ENCODE peak calls at places on chromosomes 12 and 14, in seven cellular contexts. W is left ventricle myocardium inferior; L is lower lobe of right lung; J is A549; G is neural progenitor cell; I is CD4-positive, CD25-positive, alpha-beta regulatory T cell; T is CD4-positive, alpha-beta T cell. Q is an unnamed sample.

GRCh38 chr12:105769486-105769885 is 369.3 kb downstream of the NUAK1 start:
- DNase-seq in W (no peak), L (no peak), J (no peak), G (no peak), I (no peak), T (no peak), Q (no peak)

GRCh38 chr12:116370004-116370404 is 92.5 kb upstream of the MED13L start:
- DNase-seq in W (no peak), L (no peak), J (peak), G (no peak), I (no peak), T (no peak), Q (no peak)

GRCh38 chr12:65602579-65603295 is 221.5 kb upstream of the HMGA2 start:
- DNase-seq in W (peak), L (peak), J (peak), G (peak), I (no peak), T (no peak), Q (peak)

GRCh38 chr12:104358353-104359003 is 54.9 kb downstream of the EID3 start:
- DNase-seq in W (peak), L (peak), J (peak), G (peak), I (peak), T (peak), Q (no peak)

GRCh38 chr14:35390577-35391387 is 13.8 kb downstream of the NFKBIA start:
- DNase-seq in W (peak), L (no peak), J (no peak), G (no peak), I (no peak), T (no peak), Q (no peak)

GRCh38 chr14:75418779-75419768 is 8.7 kb upstream of the JDP2 start:
- DNase-seq in W (no peak), L (peak), J (peak), G (peak), I (no peak), T (no peak), Q (no peak)

GRCh38 chr12:125140918-125141573 is 75.8 kb downstream of the AACS start:
- DNase-seq in W (no peak), L (no peak), J (peak), G (no peak), I (no peak), T (no peak), Q (peak)

GRCh38 chr12:130770413-130771028 is 54.4 kb upstream of the RIMBP2 start:
- DNase-seq in W (no peak), L (no peak), J (no peak), G (no peak), I (no peak), T (no peak), Q (no peak)

GRCh38 chr12:127773520-127773919 is 493.4 kb upstream of the TMEM132C start:
- DNase-seq in W (no peak), L (no peak), J (peak), G (peak), I (no peak), T (no peak), Q (no peak)

GRCh38 chr14:99509871-99510555 is 28.8 kb downstream of the CCNK start:
- DNase-seq in W (no peak), L (no peak), J (no peak), G (no peak), I (no peak), T (no peak), Q (no peak)

GRCh38 chr12:111792155-111792876 is 25.6 kb downstream of the ALDH2 start:
- DNase-seq in W (peak), L (no peak), J (peak), G (no peak), I (no peak), T (no peak), Q (no peak)

GRCh38 chr12:110317921-110318320 is 36.9 kb downstream of the ATP2A2 start:
- DNase-seq in W (no peak), L (no peak), J (no peak), G (no peak), I (no peak), T (no peak), Q (no peak)

GRCh38 chr12:11653215-11653753 is 3.8 kb downstream of the ETV6 start:
- DNase-seq in W (no peak), L (no peak), J (no peak), G (no peak), I (no peak), T (peak), Q (no peak)

GRCh38 chr12:68263366-68263765 is 10.0 kb upstream of the IL22 start:
- DNase-seq in W (no peak), L (no peak), J (no peak), G (no peak), I (no peak), T (no peak), Q (no peak)

GRCh38 chr14:43983721-43984120 is 523.4 kb downstream of the FSCB start:
- DNase-seq in W (no peak), L (no peak), J (no peak), G (no peak), I (no peak), T (no peak), Q (no peak)

GRCh38 chr12:110661337-110661972 is 27.5 kb downstream of the HVCN1 start:
- DNase-seq in W (peak), L (peak), J (no peak), G (no peak), I (peak), T (no peak), Q (no peak)

GRCh38 chr12:74337951-74338350 is 199.7 kb upstream of the ATXN7L3B start:
- DNase-seq in W (no peak), L (no peak), J (peak), G (no peak), I (no peak), T (no peak), Q (no peak)

GRCh38 chr14:74569387-74569786 is 42.6 kb downstream of the LTBP2 start:
- DNase-seq in W (no peak), L (no peak), J (no peak), G (no peak), I (no peak), T (no peak), Q (no peak)

GRCh38 chr14:106268013-106268727 is 741.8 kb downstream of the TMEM121 start:
- DNase-seq in W (no peak), L (peak), J (peak), G (no peak), I (peak), T (peak), Q (no peak)

GRCh38 chr12:16939871-16940306 is 333.9 kb upstream of the LMO3 start:
- DNase-seq in W (no peak), L (peak), J (peak), G (peak), I (no peak), T (no peak), Q (peak)

DNA sequence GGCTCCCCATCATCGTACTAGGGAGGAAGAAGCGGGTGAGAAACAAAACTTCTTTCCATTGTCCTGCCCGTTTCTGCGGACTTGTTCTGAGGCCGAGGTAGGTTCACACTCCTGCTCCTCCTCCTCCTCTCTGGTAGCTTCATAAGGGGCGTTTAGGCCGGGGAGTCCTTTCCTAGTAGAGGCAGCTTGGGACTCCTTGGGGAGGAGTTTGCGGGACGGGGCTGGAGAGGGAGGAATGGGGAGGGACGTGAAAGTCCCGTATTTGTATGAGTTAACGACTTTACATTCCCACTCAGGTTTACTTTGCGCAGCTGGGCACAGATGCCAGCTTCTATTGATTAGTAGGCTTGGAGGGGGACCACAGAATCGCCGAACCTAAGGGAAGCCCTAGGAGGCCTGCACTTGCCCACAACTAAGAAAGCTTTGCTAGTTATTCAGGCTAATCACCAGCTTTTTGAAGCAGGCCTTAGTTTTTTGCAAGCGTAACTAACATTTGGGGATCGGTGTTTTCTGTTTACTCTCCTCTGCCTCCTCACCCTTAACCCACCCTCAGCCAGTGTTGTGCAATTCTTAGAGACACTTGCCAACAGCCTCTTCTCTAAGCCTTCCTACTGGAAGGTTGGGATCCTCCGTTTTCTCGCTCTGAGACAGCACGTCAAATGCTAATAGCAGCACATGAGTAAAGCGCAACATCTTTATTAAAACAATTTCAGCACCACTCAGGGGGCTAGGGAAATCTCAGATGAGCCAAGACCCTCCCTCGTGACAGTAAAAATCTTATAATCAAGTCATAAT is 499 bp downstream of the RNASE4 start:
- DNase-seq in W (no peak), L (no peak), J (peak), G (peak), I (no peak), T (no peak), Q (no peak)
- H3K27ac ChIP-seq in W (peak), L (peak), J (peak), G (no peak), I (peak), T (no peak), Q (peak)

GRCh38 chr12:52907092-52907810 is 2.4 kb upstream of the KRT8 start:
- DNase-seq in W (peak), L (peak), J (peak), G (no peak), I (no peak), T (no peak), Q (no peak)
- H3K27ac ChIP-seq in W (no peak), L (peak), J (peak), G (no peak), I (no peak), T (no peak), Q (peak)

GRCh38 chr12:54989829-54990228 is 5.3 kb upstream of the TESPA1 start:
- DNase-seq in W (no peak), L (no peak), J (no peak), G (no peak), I (no peak), T (no peak), Q (no peak)

GRCh38 chr12:54987611-54988231 is 3.2 kb upstream of the TESPA1 start:
- DNase-seq in W (no peak), L (no peak), J (no peak), G (no peak), I (no peak), T (no peak), Q (no peak)

GRCh38 chr12:54991161-54991991 is 6.8 kb upstream of the TESPA1 start:
- DNase-seq in W (no peak), L (no peak), J (no peak), G (no peak), I (peak), T (no peak), Q (no peak)

GRCh38 chr12:54991992-54992377 is 7.4 kb upstream of the TESPA1 start:
- DNase-seq in W (no peak), L (no peak), J (no peak), G (no peak), I (no peak), T (no peak), Q (no peak)

GRCh38 chr12:54988402-54989054 is 4.0 kb upstream of the TESPA1 start:
- DNase-seq in W (peak), L (peak), J (no peak), G (no peak), I (no peak), T (no peak), Q (no peak)
- H3K27ac ChIP-seq in W (peak), L (peak), J (no peak), G (no peak), I (no peak), T (no peak), Q (no peak)

GRCh38 chr14:71012888-71013287 is 105.6 kb downstream of the PCNX1 start:
- DNase-seq in W (no peak), L (no peak), J (no peak), G (no peak), I (no peak), T (no peak), Q (no peak)

GRCh38 chr14:71011479-71011878 is 104.2 kb downstream of the PCNX1 start:
- DNase-seq in W (no peak), L (no peak), J (no peak), G (no peak), I (peak), T (no peak), Q (no peak)

GRCh38 chr14:71013551-71014192 is 106.4 kb downstream of the PCNX1 start:
- DNase-seq in W (no peak), L (no peak), J (no peak), G (no peak), I (no peak), T (no peak), Q (no peak)
- H3K27ac ChIP-seq in W (peak), L (no peak), J (no peak), G (no peak), I (no peak), T (no peak), Q (no peak)

DNA sequence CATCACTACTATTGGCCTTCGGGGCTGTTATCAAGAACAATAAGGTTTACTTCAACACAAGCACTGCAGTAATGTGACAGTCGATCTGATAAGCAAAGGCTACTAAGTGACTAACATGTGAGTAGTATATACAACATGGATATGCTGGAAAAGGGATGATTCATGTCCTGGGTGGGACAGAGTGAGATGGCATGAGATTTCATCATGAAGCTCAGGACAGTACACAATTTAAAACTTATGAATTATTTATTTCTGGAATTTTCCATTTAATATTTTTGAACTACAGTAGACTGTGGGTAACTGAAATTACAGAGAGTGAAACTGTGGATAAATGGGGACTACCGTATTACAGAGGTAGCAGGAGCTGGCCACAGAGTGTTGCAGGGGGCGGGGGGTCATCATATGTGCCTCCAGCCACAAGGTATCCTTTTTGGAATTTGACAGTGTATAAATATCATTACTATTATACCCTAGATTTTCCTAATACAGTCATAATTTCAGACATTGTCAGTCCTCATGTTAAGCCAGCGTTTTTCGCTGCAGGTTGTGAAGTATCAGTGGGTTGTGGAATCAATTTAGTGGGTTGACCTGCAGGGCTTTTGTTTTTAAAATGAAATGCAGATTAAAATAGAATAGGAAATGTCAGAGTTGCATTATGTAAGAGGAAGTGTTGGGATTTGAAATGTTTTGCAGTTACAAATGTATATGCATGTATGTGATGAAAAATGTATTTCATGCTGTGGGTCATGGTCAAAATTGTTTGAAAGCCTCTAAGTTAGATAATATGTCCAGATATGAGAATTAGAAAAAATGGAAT is 148.0 kb upstream of the NUDT4 start:
- DNase-seq in W (no peak), L (no peak), J (peak), G (no peak), I (no peak), T (no peak), Q (peak)
- H3K27ac ChIP-seq in W (no peak), L (no peak), J (peak), G (no peak), I (no peak), T (no peak), Q (peak)

DNA sequence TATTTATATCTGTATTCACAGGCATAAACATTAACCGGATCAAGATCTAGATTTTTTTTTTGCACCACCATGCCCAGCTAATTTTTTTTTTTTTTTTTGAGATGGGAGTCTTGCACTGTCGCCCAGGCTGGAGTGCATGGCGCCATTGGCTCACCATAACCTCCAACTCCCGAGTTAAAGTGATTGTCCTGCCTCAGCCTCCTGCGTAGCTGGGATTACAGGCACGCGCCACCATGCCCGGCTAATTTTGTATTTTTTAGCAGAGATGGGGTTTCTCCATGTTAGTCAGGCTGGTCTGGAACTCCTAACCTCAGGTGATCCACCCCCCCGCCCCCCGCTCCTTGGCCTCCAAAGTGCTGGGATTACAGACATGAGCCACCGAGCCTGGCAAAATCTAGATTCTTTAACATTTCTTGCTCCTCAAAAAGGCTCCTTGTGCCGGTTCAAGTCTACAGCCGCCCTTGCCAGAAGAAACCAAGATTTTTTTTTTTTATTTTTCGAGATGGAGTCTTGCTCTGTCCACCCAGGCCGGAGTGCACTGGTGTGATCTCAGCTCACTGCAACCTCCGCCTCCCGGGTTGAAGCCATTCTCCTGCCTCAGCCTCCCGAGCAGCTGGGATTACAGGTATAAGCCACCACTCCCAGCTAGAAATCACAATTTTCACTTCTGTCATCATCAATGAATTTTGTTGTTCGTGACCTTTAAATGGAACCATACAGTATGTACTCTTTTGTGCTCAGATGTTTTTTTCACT is 36.9 kb upstream of the SLC2A3 start:
- DNase-seq in W (no peak), L (no peak), J (no peak), G (no peak), I (no peak), T (no peak), Q (no peak)
- H3K27ac ChIP-seq in W (peak), L (no peak), J (peak), G (no peak), I (peak), T (no peak), Q (no peak)

GRCh38 chr14:50532502-50533313 is at the start of gene MAP4K5:
- DNase-seq in W (peak), L (peak), J (peak), G (peak), I (peak), T (peak), Q (peak)

GRCh38 chr14:50529288-50530179 is 2.8 kb downstream of the MAP4K5 start:
- DNase-seq in W (no peak), L (no peak), J (no peak), G (no peak), I (no peak), T (no peak), Q (no peak)

GRCh38 chr14:50530358-50530757 is 2.0 kb downstream of the MAP4K5 start:
- DNase-seq in W (no peak), L (no peak), J (no peak), G (no peak), I (no peak), T (no peak), Q (no peak)

GRCh38 chr14:50531595-50532501 is 521 bp downstream of the MAP4K5 start:
- DNase-seq in W (peak), L (peak), J (peak), G (peak), I (no peak), T (peak), Q (no peak)

GRCh38 chr14:50530794-50531193 is 1.6 kb downstream of the MAP4K5 start:
- DNase-seq in W (no peak), L (no peak), J (no peak), G (no peak), I (no peak), T (no peak), Q (no peak)
- H3K27ac ChIP-seq in W (no peak), L (no peak), J (peak), G (no peak), I (no peak), T (no peak), Q (peak)

GRCh38 chr14:85279407-85279806 is 250.5 kb upstream of the FLRT2 start:
- DNase-seq in W (no peak), L (no peak), J (no peak), G (no peak), I (no peak), T (no peak), Q (no peak)
- H3K27ac ChIP-seq in W (no peak), L (no peak), J (no peak), G (no peak), I (no peak), T (no peak), Q (no peak)